ENCODE peak calls at places on chromosomes 3 and 15, in five cellular contexts. U is H1, E is IMR-90, W is mesendoderm, D is H9. B is an unnamed sample.
A peak's percentile ranks its signal among the peaks of the same experiment; 100 is the strongest.

GRCh38 chr3:128280466-128281455 is 127.5 kb downstream of the EEFSEC start:
- DNase-seq in U (peak; percentile 65), E (no peak), D (peak; percentile 88), W (peak; percentile 91), B (no peak)

GRCh38 chr15:43792761-43793493 is 807 bp downstream of the SERF2 start:
- DNase-seq in U (no peak), E (peak; percentile 34), W (peak; percentile 59), D (no peak), B (peak; percentile 45)

GRCh38 chr3:124351430-124352142 is 359.7 kb upstream of the ROPN1 start:
- DNase-seq in D (peak; percentile 58), U (no peak), E (peak; percentile 78), W (peak; percentile 86), B (peak; percentile 66)

GRCh38 chr3:193980905-193981304 is 155.0 kb upstream of the HES1 start:
- DNase-seq in W (no peak), E (no peak), U (no peak), D (no peak), B (no peak)

GRCh38 chr3:183260167-183260904 is 7.3 kb downstream of the B3GNT5 start:
- DNase-seq in U (no peak), E (no peak), W (no peak), D (no peak), B (no peak)

GRCh38 chr3:134640872-134641470 is 9.9 kb downstream of the KY start:
- DNase-seq in E (peak; percentile 49), D (peak; percentile 69), U (peak; percentile 57), W (peak; percentile 97), B (peak; percentile 32)

GRCh38 chr15:65194826-65195541 is 9.8 kb upstream of the CLPX start:
- DNase-seq in E (no peak), U (no peak), D (no peak), W (no peak), B (no peak)

GRCh38 chr3:172512363-172512762 is 10.9 kb downstream of the TNFSF10 start:
- DNase-seq in U (no peak), W (no peak), D (no peak), E (no peak), B (peak; percentile 41)

GRCh38 chr3:160665231-160665630 is 11.7 kb upstream of the ARL14 start:
- DNase-seq in W (no peak), D (no peak), U (no peak), E (no peak), B (no peak)

GRCh38 chr3:108879915-108880314 is 57.3 kb downstream of the TRAT1 start:
- DNase-seq in E (no peak), W (peak; percentile 30), D (peak; percentile 44), U (no peak), B (no peak)

GRCh38 chr15:50315814-50316630 is 39.0 kb downstream of the GABPB1 start:
- DNase-seq in W (peak; percentile 30), D (no peak), U (no peak), E (peak; percentile 68), B (peak; percentile 60)

GRCh38 chr15:89820651-89821611 is 6.3 kb upstream of the ANPEP start:
- DNase-seq in D (no peak), U (no peak), W (no peak), E (peak; percentile 86), B (no peak)

GRCh38 chr3:45975696-45976095 is 19.9 kb downstream of the FYCO1 start:
- DNase-seq in U (no peak), W (no peak), D (no peak), E (no peak), B (no peak)

GRCh38 chr15:25890532-25890931 is 27.4 kb upstream of the ATP10A start:
- DNase-seq in W (no peak), U (no peak), D (no peak), E (no peak), B (no peak)

GRCh38 chr15:89335289-89336041 is 841 bp upstream of the POLG start:
- DNase-seq in E (no peak), U (peak; percentile 73), W (no peak), D (peak; percentile 67), B (no peak)

GRCh38 chr15:42582569-42583235 is 7.3 kb downstream of the STARD9 start:
- DNase-seq in E (no peak), U (no peak), D (no peak), W (no peak), B (no peak)

GRCh38 chr3:3737511-3737910 is 61.7 kb upstream of the LRRN1 start:
- DNase-seq in E (no peak), U (no peak), W (no peak), D (no peak), B (no peak)

GRCh38 chr3:172982731-172983364 is 158.2 kb downstream of the SPATA16 start:
- DNase-seq in W (peak; percentile 14), D (no peak), E (no peak), U (no peak), B (no peak)

GRCh38 chr3:32963871-32964270 is 12.4 kb downstream of the CCR4 start:
- DNase-seq in W (no peak), E (no peak), D (no peak), U (no peak), B (no peak)

GRCh38 chr3:190048831-190049541 is 71.7 kb downstream of the P3H2 start:
- DNase-seq in U (no peak), W (no peak), D (no peak), E (peak; percentile 83), B (peak; percentile 70)

GRCh38 chr3:134911611-134912604 is 116.8 kb downstream of the EPHB1 start:
- DNase-seq in E (no peak), W (no peak), D (no peak), U (no peak), B (no peak)

GRCh38 chr15:31405200-31405929 is 78.7 kb downstream of the KLF13 start:
- DNase-seq in W (no peak), D (no peak), E (peak; percentile 24), U (no peak), B (no peak)

GRCh38 chr3:36648241-36649034 is 115.9 kb downstream of the DCLK3 start:
- DNase-seq in D (no peak), W (no peak), U (no peak), E (peak; percentile 86), B (peak; percentile 56)

GRCh38 chr3:126135398-126136076 is 44.8 kb downstream of the ALDH1L1 start:
- DNase-seq in D (peak; percentile 20), W (no peak), E (no peak), U (peak; percentile 38), B (no peak)

GRCh38 chr3:32453346-32453745 is 49.3 kb downstream of the CMTM6 start:
- DNase-seq in D (no peak), E (peak; percentile 95), W (no peak), U (no peak), B (peak; percentile 79)

GRCh38 chr3:186772281-186772885 is 11.0 kb upstream of the EIF4A2 start:
- DNase-seq in E (no peak), U (no peak), W (no peak), D (peak; percentile 36), B (no peak)

GRCh38 chr3:14372587-14372986 is 29.8 kb upstream of the SLC6A6 start:
- DNase-seq in E (no peak), U (no peak), W (no peak), D (no peak), B (no peak)

GRCh38 chr3:14373753-14374376 is 28.5 kb upstream of the SLC6A6 start:
- DNase-seq in E (no peak), W (no peak), D (no peak), U (no peak), B (no peak)

GRCh38 chr3:14375192-14375591 is 27.2 kb upstream of the SLC6A6 start:
- DNase-seq in W (no peak), E (no peak), U (no peak), D (no peak), B (no peak)

GRCh38 chr3:14376348-14377043 is 25.9 kb upstream of the SLC6A6 start:
- DNase-seq in D (no peak), E (no peak), W (no peak), U (no peak), B (no peak)

DNA sequence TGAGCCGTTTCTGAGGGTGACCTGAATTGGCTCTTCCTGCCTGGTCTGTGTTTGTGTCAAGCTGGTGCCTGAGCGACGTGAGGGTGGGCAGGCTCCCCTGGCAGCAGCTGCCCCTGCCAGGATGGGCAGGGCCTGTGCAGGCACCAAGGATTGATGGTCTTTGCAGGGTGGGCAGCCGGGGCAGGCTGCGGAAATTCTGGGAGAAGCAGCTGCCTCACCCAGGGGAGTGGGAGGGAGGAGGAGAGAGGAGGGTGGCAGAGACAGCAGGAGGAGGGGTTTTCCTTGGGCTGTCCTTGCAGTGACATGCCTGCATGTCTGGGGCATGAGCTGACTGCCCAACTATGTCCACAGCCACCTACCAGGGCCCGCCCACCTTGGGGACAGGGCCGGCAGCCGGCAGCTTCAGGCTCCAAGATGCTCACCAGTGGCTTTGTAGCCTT is 27.9 kb upstream of the SLC6A6 start:
- DNase-seq in W (peak; percentile 82), E (no peak), U (no peak), D (no peak), B (no peak)
- H2BK120ac ChIP-seq in W (no peak overlapping the region), E (peak overlapping the region; percentile 8), U (no peak overlapping the region), D (no peak overlapping the region), B (no peak overlapping the region)

GRCh38 chr3:72171461-72171860 is 386.5 kb upstream of the PROK2 start:
- DNase-seq in U (no peak), D (no peak), W (peak; percentile 24), E (no peak), B (no peak)

GRCh38 chr3:72169561-72170472 is 384.9 kb upstream of the PROK2 start:
- DNase-seq in D (no peak), U (no peak), E (no peak), W (no peak), B (no peak)

GRCh38 chr3:72171946-72172345 is 387.0 kb upstream of the PROK2 start:
- DNase-seq in W (no peak), D (no peak), E (no peak), U (no peak), B (no peak)

GRCh38 chr3:72165808-72166207 is 380.9 kb upstream of the PROK2 start:
- DNase-seq in W (no peak), U (no peak), E (no peak), D (no peak), B (no peak)

DNA sequence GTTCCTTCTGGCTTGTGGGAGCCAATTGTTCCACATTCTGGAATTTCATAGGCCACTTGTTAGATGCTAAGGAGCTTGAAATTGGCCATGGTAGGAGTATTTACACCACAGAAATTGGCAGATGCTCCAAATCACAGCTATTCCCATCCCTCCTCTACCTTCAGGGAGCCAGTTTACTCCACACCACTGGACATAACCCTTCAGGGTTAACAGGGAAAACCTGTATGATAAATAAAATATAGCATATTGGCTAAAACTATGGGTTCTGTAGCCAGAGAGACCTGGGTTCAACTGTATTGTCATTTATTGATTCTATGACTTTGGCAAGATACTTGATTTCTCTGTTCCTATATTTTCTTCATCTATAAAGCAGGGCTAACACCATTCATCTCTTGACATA is 384.2 kb upstream of the PROK2 start:
- DNase-seq in U (no peak), E (no peak), W (no peak), D (no peak), B (no peak)
- H3K4me1 ChIP-seq in U (no peaks in the 10 kb centered on the region), E (no peaks in the 10 kb centered on the region), W (no peaks in the 10 kb centered on the region), D (no peaks in the 10 kb centered on the region), B (no peaks in the 10 kb centered on the region)

DNA sequence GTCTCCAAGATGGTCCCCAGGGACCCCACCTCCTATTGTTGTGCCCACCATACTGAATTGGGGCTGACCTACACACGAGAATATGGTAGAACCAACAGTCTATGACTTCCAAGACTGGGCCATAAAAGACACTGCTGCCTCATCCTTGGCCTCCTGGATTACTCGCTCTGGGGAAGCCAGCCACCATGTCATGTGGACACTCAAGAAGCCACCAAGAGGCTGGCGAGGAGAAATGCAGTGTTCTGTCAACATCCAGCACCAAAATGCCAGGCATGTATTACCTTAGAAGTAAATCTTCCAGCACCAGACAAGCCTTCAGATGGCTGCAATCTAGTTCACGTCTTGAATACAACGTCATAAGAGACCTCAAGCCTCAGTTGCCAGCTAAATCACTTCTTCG is 17.1 kb upstream of the TPM1 start:
- DNase-seq in E (no peak), D (no peak), W (peak; percentile 66), U (no peak), B (no peak)
- H2BK120ac ChIP-seq in E (no peak overlapping the region), D (no peak overlapping the region), W (no peak overlapping the region), U (no peak overlapping the region), B (no peak overlapping the region)

GRCh38 chr15:78322243-78322642 is 17.9 kb upstream of the CRABP1 start:
- DNase-seq in W (peak; percentile 69), U (no peak), D (peak; percentile 50), E (peak; percentile 44), B (peak; percentile 45)
- H3K4me1 ChIP-seq in W (peaks cover 15% of the 10 kb centered on the region), U (peaks cover 11% of the 10 kb centered on the region), D (peaks cover 7% of the 10 kb centered on the region), E (peaks cover 4% of the 10 kb centered on the region), B (peaks cover 25% of the 10 kb centered on the region)

B was measured in mesenchymal stem cell.